ENCODE peak calls at places on chromosome 13, in seven cellular contexts. P is Peyer's patch; T is CD4-positive, alpha-beta T cell; C is progenitor cell of endocrine pancreas; B is A549; X is neural crest cell; W is GM10248. V is an unnamed sample.
A peak's percentile ranks its signal among the peaks of the same experiment; 100 is the strongest.

GRCh38 chr13:95784161-95784880 is 107.4 kb downstream of the DNAJC3 start:
- DNase-seq in P (no peak), T (no peak), C (no peak), B (peak; percentile 4), X (no peak), W (no peak), V (no peak)

GRCh38 chr13:23828866-23829265 is 60.3 kb downstream of the MIPEP start:
- DNase-seq in P (no peak), T (no peak), C (no peak), B (no peak), X (no peak), W (no peak), V (no peak)

GRCh38 chr13:40345149-40345514 is 321.3 kb downstream of the FOXO1 start:
- DNase-seq in P (no peak), T (no peak), C (no peak), B (no peak), X (no peak), W (no peak), V (no peak)

GRCh38 chr13:26529441-26529840 is 28.0 kb upstream of the WASF3 start:
- DNase-seq in P (no peak), T (no peak), C (peak; percentile 64), B (no peak), X (peak; percentile 67), W (peak; percentile 25), V (no peak)

GRCh38 chr13:98393873-98394272 is 183.0 kb downstream of the STK24 start:
- DNase-seq in P (no peak), T (no peak), C (no peak), B (no peak), X (no peak), W (no peak), V (no peak)

GRCh38 chr13:27966641-27967202 is 2.4 kb downstream of the CDX2 start:
- DNase-seq in P (peak; percentile 65), T (no peak), C (no peak), B (no peak), X (no peak), W (peak; percentile 28), V (no peak)

GRCh38 chr13:42548731-42549554 is 25.0 kb upstream of the TNFSF11 start:
- DNase-seq in P (no peak), T (no peak), C (no peak), B (no peak), X (no peak), W (peak; percentile 78), V (peak; percentile 22)

GRCh38 chr13:31050486-31051400 is 111.0 kb downstream of the HSPH1 start:
- DNase-seq in P (no peak), T (no peak), C (no peak), B (no peak), X (no peak), W (no peak), V (no peak)

GRCh38 chr13:40172149-40172591 is 494.3 kb downstream of the FOXO1 start:
- DNase-seq in P (no peak), T (no peak), C (no peak), B (no peak), X (no peak), W (no peak), V (no peak)

GRCh38 chr13:110509971-110510786 is 51.3 kb downstream of the RAB20 start:
- DNase-seq in P (no peak), T (no peak), C (no peak), B (no peak), X (no peak), W (peak; percentile 70), V (no peak)

GRCh38 chr13:61770697-61771096 is 355.0 kb upstream of the PCDH20 start:
- DNase-seq in P (no peak), T (no peak), C (no peak), B (no peak), X (no peak), W (no peak), V (no peak)

GRCh38 chr13:21550918-21551317 is 53.1 kb downstream of the MICU2 start:
- DNase-seq in P (no peak), T (no peak), C (no peak), B (no peak), X (no peak), W (no peak), V (no peak)

GRCh38 chr13:80359459-80360297 is 18.8 kb upstream of the SPRY2 start:
- DNase-seq in P (no peak), T (no peak), C (no peak), B (no peak), X (peak; percentile 53), W (no peak), V (no peak)

GRCh38 chr13:113148407-113148806 is 10.0 kb upstream of the PROZ start:
- DNase-seq in P (no peak), T (no peak), C (no peak), B (no peak), X (no peak), W (no peak), V (no peak)

GRCh38 chr13:20131057-20131832 is 29.6 kb downstream of the GJA3 start:
- DNase-seq in P (no peak), T (no peak), C (no peak), B (no peak), X (no peak), W (no peak), V (no peak)

GRCh38 chr13:96020155-96020575 is 33.0 kb downstream of the UGGT2 start:
- DNase-seq in P (no peak), T (no peak), C (no peak), B (peak; percentile 31), X (peak; percentile 7), W (peak; percentile 41), V (no peak)

GRCh38 chr13:107373551-107373950 is 805.6 kb upstream of the ARGLU1 start:
- DNase-seq in P (no peak), T (no peak), C (no peak), B (no peak), X (no peak), W (no peak), V (no peak)

GRCh38 chr13:109610517-109610916 is 175.9 kb downstream of the IRS2 start:
- DNase-seq in P (peak; percentile 62), T (peak; percentile 13), C (no peak), B (no peak), X (no peak), W (peak; percentile 8), V (no peak)

GRCh38 chr13:39282400-39282972 is 244.2 kb downstream of the NHLRC3 start:
- DNase-seq in P (no peak), T (no peak), C (no peak), B (no peak), X (no peak), W (peak; percentile 38), V (no peak)

GRCh38 chr13:37369618-37370017 is 228.9 kb downstream of the POSTN start:
- DNase-seq in P (no peak), T (no peak), C (no peak), B (no peak), X (no peak), W (no peak), V (no peak)

GRCh38 chr13:93224545-93224944 is 2.1 kb upstream of the GPC6 start:
- DNase-seq in P (no peak), T (no peak), C (no peak), B (no peak), X (no peak), W (no peak), V (no peak)

GRCh38 chr13:40970803-40971202 is 48.3 kb downstream of the ELF1 start:
- DNase-seq in P (no peak), T (no peak), C (no peak), B (no peak), X (no peak), W (no peak), V (no peak)

DNA sequence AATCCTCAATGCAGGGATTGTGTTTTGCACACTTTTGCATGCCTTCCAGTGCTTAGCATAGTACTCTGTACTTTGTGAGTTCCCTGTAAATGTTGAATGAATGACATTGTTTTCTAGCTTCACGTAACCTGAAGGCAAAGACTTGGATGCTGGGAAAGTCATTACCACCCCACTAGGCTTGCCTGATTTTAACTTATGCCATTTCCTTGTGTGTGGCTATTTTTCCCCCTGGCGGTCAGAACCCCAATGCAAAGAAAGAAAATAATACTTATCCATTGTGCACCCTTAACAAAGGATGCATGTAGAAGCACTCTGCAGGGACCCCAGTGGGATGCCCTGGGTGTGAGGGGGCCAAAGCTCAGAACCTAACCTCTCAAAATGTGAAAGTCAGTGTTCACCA is 1.2 kb upstream of the ENOX1 start:
- DNase-seq in P (no peak), T (no peak), C (no peak), B (peak; percentile 36), X (peak; percentile 40), W (peak; percentile 18), V (no peak)
- TF ChIP-seq CTCF in P (peak; percentile 20), T (no peak), C (no peak), B (peak; percentile 33), X (no peak), W (no peak), V (no peak)

GRCh38 chr13:74883834-74884233 is 598.1 kb downstream of the TBC1D4 start:
- DNase-seq in P (no peak), T (no peak), C (no peak), B (no peak), X (no peak), W (no peak), V (no peak)
- TF ChIP-seq CTCF in P (no peak), T (no peak), C (peak; percentile 12), B (no peak), X (no peak), W (no peak), V (no peak)

GRCh38 chr13:35871561-35871960 is 259.6 kb downstream of the DCLK1 start:
- DNase-seq in P (no peak), T (no peak), C (no peak), B (no peak), X (no peak), W (no peak), V (no peak)
- TF ChIP-seq CTCF in P (no peak), T (no peak), C (no peak), B (no peak), X (no peak), W (no peak), V (no peak)

DNA sequence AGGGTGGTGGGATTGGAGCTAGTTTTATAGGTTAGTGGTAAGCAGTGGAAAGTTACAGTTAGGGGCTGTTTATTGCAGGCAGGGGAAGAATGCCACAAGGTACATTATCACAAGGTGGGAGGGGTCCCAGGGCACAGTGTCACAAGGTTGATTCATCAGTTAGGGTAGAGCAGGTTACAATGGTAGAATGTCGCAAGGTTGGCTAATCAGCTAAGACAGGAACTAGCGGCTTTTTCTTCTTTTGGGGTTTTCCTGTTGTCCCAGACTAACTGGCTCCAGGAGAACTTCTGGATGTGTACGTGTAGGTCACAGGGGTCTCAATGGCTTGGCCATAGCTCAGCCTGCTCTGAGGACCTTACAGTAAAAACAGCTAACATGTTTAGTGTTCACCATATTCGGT is 1221.1 kb downstream of the SLITRK1 start:
- DNase-seq in P (no peak), T (no peak), C (no peak), B (no peak), X (no peak), W (no peak), V (no peak)
- TF ChIP-seq CTCF in P (no peak), T (no peak), C (no peak), B (no peak), X (no peak), W (no peak), V (no peak)

GRCh38 chr13:102799544-102800144 is 725 bp downstream of the BIVM start:
- DNase-seq in P (peak; percentile 66), T (peak; percentile 1), C (peak; percentile 26), B (peak; percentile 6), X (peak; percentile 30), W (peak; percentile 37), V (peak; percentile 18)
- TF ChIP-seq CTCF in P (no peak), T (no peak), C (no peak), B (no peak), X (no peak), W (no peak), V (no peak)

V was measured in activated B cell treated with CpG ODN at 0.5 μM for 24 hours.